ENCODE peak calls at places on chromosomes 7 and 10, in eight cellular contexts. T, K, M, A, H, D, Y and S are unnamed samples. For H3K36me3 and H3K27me3, the result is how much of the 10 kb centered on the place peaks cover.

GRCh38 chr10:86243651-86244155 is 122.9 kb downstream of the GRID1 start:
- DNase-seq in H (no peak), Y (no peak), D (no peak), M (no peak), A (no peak), K (no peak), T (peak), S (no peak)

GRCh38 chr10:3195706-3196105 is 23.1 kb upstream of the PITRM1 start:
- DNase-seq in K (no peak), D (no peak), A (no peak), T (no peak), M (no peak), H (no peak), Y (no peak), S (no peak)

GRCh38 chr7:34096135-34096775 is 190.9 kb downstream of the BMPER start:
- DNase-seq in D (peak), A (no peak), H (no peak), Y (no peak), T (peak), K (peak), M (no peak), S (no peak)

GRCh38 chr7:127976056-127976455 is 55.2 kb downstream of the LRRC4 start:
- DNase-seq in K (no peak), M (no peak), D (no peak), A (peak), H (no peak), Y (no peak), T (no peak), S (no peak)

GRCh38 chr7:55405856-55406541 is 40.9 kb downstream of the LANCL2 start:
- DNase-seq in K (no peak), M (no peak), D (no peak), T (no peak), A (no peak), H (no peak), Y (no peak), S (no peak)

GRCh38 chr7:80806653-80807052 is 112.2 kb downstream of the SEMA3C start:
- DNase-seq in Y (no peak), T (no peak), M (no peak), A (peak), K (no peak), D (no peak), H (no peak), S (no peak)

GRCh38 chr7:116653204-116653603 is 18.8 kb upstream of the MET start:
- DNase-seq in T (peak), A (no peak), Y (no peak), D (peak), M (no peak), K (no peak), H (no peak), S (no peak)

GRCh38 chr7:122316467-122317394 is 12.2 kb upstream of the FEZF1 start:
- DNase-seq in A (peak), H (no peak), Y (no peak), T (no peak), M (peak), K (no peak), D (no peak), S (peak)

GRCh38 chr7:128361463-128362441 is at the start of gene PRRT4:
- DNase-seq in T (no peak), M (peak), H (peak), K (no peak), A (peak), Y (no peak), D (no peak), S (peak)

GRCh38 chr7:73519867-73520672 is 2.0 kb downstream of the BAZ1B start:
- DNase-seq in M (no peak), A (peak), D (peak), Y (peak), K (no peak), T (no peak), H (no peak), S (peak)

GRCh38 chr7:23713285-23714235 is 3.5 kb downstream of the STK31 start:
- DNase-seq in T (no peak), A (no peak), D (peak), K (no peak), Y (no peak), H (no peak), M (no peak), S (no peak)

GRCh38 chr10:59587083-59587755 is 122.4 kb downstream of the SLC16A9 start:
- DNase-seq in A (no peak), D (peak), M (no peak), Y (no peak), H (no peak), T (no peak), K (no peak), S (no peak)

GRCh38 chr7:128192497-128193142 is 48.5 kb upstream of the LEP start:
- DNase-seq in H (no peak), Y (no peak), K (no peak), T (no peak), M (no peak), A (no peak), D (no peak), S (peak)

GRCh38 chr10:33137356-33138007 is 179.5 kb upstream of the ITGB1 start:
- DNase-seq in A (no peak), H (no peak), Y (no peak), K (no peak), D (peak), M (no peak), T (no peak), S (no peak)

GRCh38 chr7:76300210-76300731 is 2.2 kb upstream of the HSPB1 start:
- DNase-seq in K (no peak), Y (no peak), H (no peak), T (no peak), M (no peak), A (no peak), D (peak), S (no peak)

GRCh38 chr10:76433161-76434005 is 1002.0 kb downstream of the LRMDA start:
- DNase-seq in H (no peak), Y (no peak), D (peak), M (peak), T (peak), A (no peak), K (no peak), S (no peak)

GRCh38 chr7:100166317-100166940 is 2.0 kb downstream of the GAL3ST4 start:
- DNase-seq in H (peak), A (no peak), Y (no peak), K (peak), T (no peak), D (no peak), M (peak), S (peak)

GRCh38 chr7:149714081-149714909 is 59.1 kb downstream of the ZNF467 start:
- DNase-seq in M (peak), Y (peak), H (peak), T (peak), D (peak), A (peak), K (peak), S (peak)

GRCh38 chr10:75651452-75651851 is 220.0 kb downstream of the LRMDA start:
- DNase-seq in T (no peak), K (no peak), H (no peak), D (peak), M (peak), Y (no peak), A (peak), S (peak)

GRCh38 chr7:98105942-98106544 is 619 bp upstream of the LMTK2 start:
- DNase-seq in T (no peak), H (no peak), D (peak), M (no peak), Y (no peak), A (peak), K (no peak), S (no peak)

GRCh38 chr7:16889305-16889704 is 7.5 kb upstream of the AGR3 start:
- DNase-seq in T (no peak), K (no peak), M (no peak), D (no peak), A (no peak), Y (no peak), H (no peak), S (no peak)

GRCh38 chr7:1973321-1974251 is 259.2 kb downstream of the MAD1L1 start:
- DNase-seq in Y (no peak), K (peak), D (no peak), H (peak), M (no peak), A (no peak), T (no peak), S (no peak)

GRCh38 chr7:73585196-73585595 is 6.8 kb upstream of the TBL2 start:
- DNase-seq in A (no peak), D (no peak), H (no peak), K (no peak), T (no peak), Y (no peak), M (no peak), S (no peak)

GRCh38 chr7:137771679-137772078 is 75.1 kb downstream of the DGKI start:
- DNase-seq in H (no peak), Y (no peak), A (no peak), K (no peak), D (peak), M (no peak), T (no peak), S (no peak)

GRCh38 chr10:110378533-110379108 is 73.9 kb upstream of the SMNDC1 start:
- DNase-seq in D (no peak), M (no peak), K (no peak), T (no peak), A (no peak), H (no peak), Y (no peak), S (no peak)

GRCh38 chr10:34786464-34786863 is 28.6 kb downstream of the PARD3 start:
- DNase-seq in A (no peak), K (no peak), D (no peak), Y (no peak), M (no peak), T (no peak), H (no peak), S (no peak)

GRCh38 chr7:74625446-74625845 is 32.1 kb upstream of the GTF2I start:
- DNase-seq in T (no peak), K (no peak), D (no peak), A (no peak), H (no peak), M (no peak), Y (peak), S (no peak)

GRCh38 chr7:42671627-42672026 is 240.2 kb downstream of the C7orf25 start:
- DNase-seq in H (no peak), Y (no peak), K (no peak), T (no peak), M (no peak), A (no peak), D (peak), S (no peak)

GRCh38 chr7:13540429-13540828 is 449.0 kb downstream of the ETV1 start:
- DNase-seq in A (no peak), Y (no peak), T (no peak), D (no peak), M (no peak), K (no peak), H (no peak), S (no peak)

GRCh38 chr10:73159038-73159648 is 8.7 kb downstream of the ECD start:
- DNase-seq in A (peak), M (peak), D (peak), T (peak), H (no peak), Y (peak), K (peak), S (peak)

GRCh38 chr7:36440880-36441279 is 51.2 kb downstream of the ANLN start:
- DNase-seq in H (no peak), Y (peak), K (no peak), T (no peak), M (no peak), D (peak), A (peak), S (peak)

GRCh38 chr7:108459922-108460551 is 3.8 kb upstream of the NRCAM start:
- DNase-seq in M (no peak), A (peak), Y (peak), H (no peak), D (peak), K (no peak), T (no peak), S (peak)

GRCh38 chr10:72087969-72088878 is at the start of gene SPOCK2:
- DNase-seq in Y (no peak), T (no peak), D (no peak), K (no peak), H (no peak), M (peak), A (peak), S (peak)

GRCh38 chr7:29564455-29565185 is 985 bp downstream of the PRR15 start:
- DNase-seq in H (peak), D (peak), A (peak), M (peak), K (peak), Y (no peak), T (peak), S (peak)

GRCh38 chr10:73506491-73506890 is 10.7 kb upstream of the PPP3CB start:
- DNase-seq in T (no peak), Y (no peak), K (no peak), A (no peak), H (no peak), D (no peak), M (no peak), S (no peak)

GRCh38 chr7:131074585-131074984 is 253.1 kb upstream of the MKLN1 start:
- DNase-seq in M (no peak), K (no peak), H (no peak), D (no peak), T (no peak), Y (no peak), A (no peak), S (no peak)
- H3K36me3 ChIP-seq in M (under half), K (under half), H (under half), D (under half), T (under half), Y (half or more), A (under half), S (under half)

GRCh38 chr10:130190737-130191115 is 54.5 kb downstream of the GLRX3 start:
- DNase-seq in H (no peak), Y (no peak), T (no peak), K (no peak), D (no peak), A (no peak), M (no peak), S (no peak)
- H3K4me3 ChIP-seq in H (peak), Y (no peak), T (peak), K (peak), D (peak), A (peak), M (no peak), S (peak)

GRCh38 chr7:65839846-65840245 is 33.0 kb upstream of the VKORC1L1 start:
- DNase-seq in T (no peak), D (no peak), A (no peak), H (no peak), Y (no peak), M (no peak), K (no peak), S (no peak)

GRCh38 chr7:65846008-65846570 is 26.8 kb upstream of the VKORC1L1 start:
- DNase-seq in K (no peak), A (no peak), Y (no peak), T (no peak), M (no peak), H (no peak), D (no peak), S (no peak)

GRCh38 chr7:65840446-65840845 is 32.4 kb upstream of the VKORC1L1 start:
- DNase-seq in H (no peak), A (peak), M (peak), Y (peak), D (no peak), K (no peak), T (no peak), S (peak)
- H3K27me3 ChIP-seq in H (under half), A (under half), M (under half), Y (under half), D (under half), K (under half), T (under half), S (under half)

DNA sequence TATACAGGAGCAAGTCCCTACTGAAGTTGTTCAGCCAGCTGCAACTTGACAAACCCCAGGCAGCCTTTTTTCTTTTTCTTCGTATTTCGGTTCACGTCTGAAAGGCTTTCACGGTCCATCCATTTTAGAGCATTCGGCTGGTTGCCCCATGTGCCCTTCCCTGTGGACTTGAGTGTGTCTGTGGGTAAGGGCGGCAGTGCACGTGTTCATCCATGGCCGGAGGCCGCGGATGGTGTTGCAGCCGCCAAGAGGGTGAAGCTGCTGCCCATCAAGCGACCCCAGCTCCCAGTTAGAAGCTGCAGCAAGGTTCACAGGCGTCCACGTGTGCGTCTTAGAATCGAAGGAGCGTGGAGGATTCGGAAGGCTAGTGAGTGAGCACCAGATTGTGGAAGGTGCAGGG is 35.9 kb downstream of the PPP2R2D start:
- DNase-seq in K (no peak), H (peak), M (no peak), Y (no peak), A (no peak), D (no peak), T (no peak), S (no peak)
- H3K36me3 ChIP-seq in K (under half), H (half or more), M (half or more), Y (under half), A (under half), D (under half), T (half or more), S (under half)

DNA sequence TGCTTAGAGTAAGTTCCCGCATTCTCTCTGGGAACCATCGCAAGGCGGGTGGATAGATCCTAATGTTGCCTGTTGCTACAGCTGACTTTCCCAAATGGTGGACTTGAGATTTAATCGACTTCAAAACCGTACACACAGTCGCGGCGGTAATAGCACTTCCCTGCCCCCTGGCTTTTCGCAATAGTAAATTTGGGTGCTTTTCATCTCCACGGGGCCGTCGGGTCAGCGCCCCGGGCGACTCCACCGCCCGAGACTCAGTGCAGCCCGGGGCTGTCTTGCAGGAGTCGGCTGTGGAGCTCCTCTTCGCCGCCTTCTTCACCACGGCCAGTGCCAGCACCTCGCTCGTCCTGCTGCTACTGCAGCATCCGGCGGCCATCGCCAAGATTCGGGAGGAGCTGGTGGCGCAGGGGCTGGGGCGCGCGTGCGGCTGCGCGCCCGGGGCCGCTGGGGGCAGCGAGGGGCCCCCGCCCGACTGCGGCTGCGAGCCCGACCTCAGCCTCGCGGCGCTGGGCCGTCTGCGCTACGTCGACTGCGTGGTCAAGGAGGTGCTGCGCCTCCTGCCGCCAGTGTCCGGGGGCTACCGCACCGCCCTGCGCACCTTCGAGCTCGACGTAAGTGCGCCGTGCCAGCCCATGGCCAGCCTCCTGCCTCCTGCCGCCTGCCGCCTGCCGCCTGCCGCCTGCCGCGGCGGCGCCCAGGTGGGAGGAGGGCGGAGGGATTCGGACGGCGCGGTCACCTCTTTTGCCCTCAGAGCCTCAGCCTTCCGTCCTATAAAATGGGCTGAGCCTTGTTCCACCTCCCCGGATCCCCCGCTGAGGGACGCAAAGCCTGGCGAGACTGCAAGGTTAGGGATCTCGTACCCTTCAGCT is 5.3 kb downstream of the CYP26C1 start:
- DNase-seq in T (no peak), A (peak), D (no peak), H (peak), Y (no peak), K (no peak), M (peak), S (peak)
- H3K4me3 ChIP-seq in T (no peak), A (peak), D (no peak), H (no peak), Y (no peak), K (no peak), M (peak), S (peak)

GRCh38 chr7:96143495-96144259 is 178.2 kb downstream of the SLC25A13 start:
- DNase-seq in M (peak), K (no peak), A (peak), T (no peak), Y (no peak), H (no peak), D (no peak), S (peak)

GRCh38 chr7:96144260-96144526 is 177.7 kb downstream of the SLC25A13 start:
- DNase-seq in M (no peak), A (no peak), Y (no peak), D (no peak), K (no peak), T (no peak), H (no peak), S (no peak)
- H3K27me3 ChIP-seq in M (under half), A (under half), Y (under half), D (under half), K (under half), T (under half), H (under half), S (half or more)

GRCh38 chr7:90834771-90835170 is 238.7 kb downstream of the CDK14 start:
- DNase-seq in T (no peak), Y (no peak), M (no peak), D (no peak), H (no peak), A (peak), K (no peak), S (no peak)
- H3K36me3 ChIP-seq in T (under half), Y (under half), M (under half), D (under half), H (under half), A (under half), K (under half), S (under half)

GRCh38 chr10:62115321-62115720 is 153.3 kb downstream of the RTKN2 start:
- DNase-seq in H (no peak), A (no peak), D (no peak), M (no peak), T (no peak), Y (no peak), K (no peak), S (no peak)

GRCh38 chr10:62113680-62114079 is 155.0 kb downstream of the RTKN2 start:
- DNase-seq in H (no peak), A (no peak), Y (no peak), M (no peak), T (no peak), K (no peak), D (no peak), S (no peak)

GRCh38 chr10:62112963-62113362 is 155.7 kb downstream of the RTKN2 start:
- DNase-seq in K (no peak), Y (no peak), T (no peak), D (no peak), M (no peak), A (no peak), H (no peak), S (no peak)

GRCh38 chr10:62116896-62117295 is 151.7 kb downstream of the RTKN2 start:
- DNase-seq in Y (no peak), A (no peak), K (no peak), H (no peak), T (no peak), M (no peak), D (no peak), S (no peak)

DNA sequence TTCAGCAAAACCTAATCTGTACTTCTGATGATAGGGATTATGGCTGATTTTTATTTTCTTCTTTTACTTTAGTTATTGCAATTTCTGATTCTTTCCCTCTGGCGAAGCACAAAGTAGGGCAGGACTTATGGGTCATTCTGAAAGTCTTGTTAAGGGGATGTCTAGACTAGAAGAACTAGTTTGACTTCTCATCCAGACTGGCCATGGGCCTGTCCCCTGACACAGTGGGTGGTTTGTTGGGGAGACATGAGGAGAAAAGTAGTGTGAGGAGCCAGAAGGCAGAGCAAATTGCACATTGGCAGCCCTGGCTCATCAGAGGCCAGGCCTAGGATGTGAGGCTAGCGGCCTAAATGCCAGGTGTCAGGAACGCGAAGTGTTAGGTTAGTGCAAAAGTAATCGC is 152.8 kb downstream of the RTKN2 start:
- DNase-seq in Y (no peak), T (no peak), K (no peak), M (no peak), D (no peak), H (no peak), A (no peak), S (no peak)
- H3K4me3 ChIP-seq in Y (no peak), T (no peak), K (no peak), M (no peak), D (no peak), H (no peak), A (no peak), S (no peak)

GRCh38 chr7:27209933-27210440 is 10.1 kb upstream of the HOXA13 start:
- DNase-seq in K (no peak), D (no peak), H (no peak), T (no peak), A (no peak), Y (no peak), M (no peak), S (no peak)
- H3K27me3 ChIP-seq in K (under half), D (under half), H (half or more), T (half or more), A (half or more), Y (under half), M (half or more), S (half or more)

GRCh38 chr10:124307531-124308350 is 111.0 kb downstream of the OAT start:
- DNase-seq in M (no peak), T (no peak), D (no peak), Y (no peak), K (no peak), H (peak), A (no peak), S (no peak)
- H3K36me3 ChIP-seq in M (under half), T (under half), D (under half), Y (under half), K (under half), H (under half), A (under half), S (under half)